ENCODE peak calls at places on chromosomes 4 and X, in six cellular contexts. Z is adipocyte; Y is GM23338; V is CD8-positive, alpha-beta T cell; N is body of pancreas; U is small intestine. G is an unnamed sample.

GRCh38 chr4:83362492-83363329 is 28.1 kb upstream of the HPSE start:
- DNase-seq in Z (peak; percentile 56), Y (peak; percentile 33), V (no peak), N (no peak), U (peak; percentile 58), G (no peak)

GRCh38 chrX:56802921-56803848 is 74.1 kb downstream of the NBDY start:
- DNase-seq in Z (peak; percentile 72), Y (peak; percentile 51), V (peak; percentile 21), N (no peak), U (no peak), G (peak; percentile 47)

GRCh38 chrX:9131066-9131465 is 97.1 kb upstream of the FAM9B start:
- DNase-seq in Z (no peak), Y (no peak), V (no peak), N (no peak), U (no peak), G (no peak)

GRCh38 chr4:181966084-181966483 is 277.1 kb upstream of the TENM3 start:
- DNase-seq in Z (peak; percentile 60), Y (no peak), V (no peak), N (no peak), U (no peak), G (no peak)

GRCh38 chrX:8946488-8947050 is 87.4 kb downstream of the FAM9B start:
- DNase-seq in Z (peak; percentile 70), Y (no peak), V (no peak), N (no peak), U (no peak), G (no peak)

GRCh38 chr4:40059362-40059761 is 2.7 kb downstream of the N4BP2 start:
- DNase-seq in Z (no peak), Y (peak; percentile 11), V (no peak), N (no peak), U (no peak), G (no peak)

GRCh38 chr4:61500883-61501282 is 300.8 kb downstream of the ADGRL3 start:
- DNase-seq in Z (no peak), Y (peak; percentile 20), V (no peak), N (no peak), U (peak; percentile 32), G (no peak)

GRCh38 chr4:147689062-147689461 is 5.1 kb upstream of the PRMT9 start:
- DNase-seq in Z (no peak), Y (no peak), V (no peak), N (no peak), U (no peak), G (no peak)

DNA sequence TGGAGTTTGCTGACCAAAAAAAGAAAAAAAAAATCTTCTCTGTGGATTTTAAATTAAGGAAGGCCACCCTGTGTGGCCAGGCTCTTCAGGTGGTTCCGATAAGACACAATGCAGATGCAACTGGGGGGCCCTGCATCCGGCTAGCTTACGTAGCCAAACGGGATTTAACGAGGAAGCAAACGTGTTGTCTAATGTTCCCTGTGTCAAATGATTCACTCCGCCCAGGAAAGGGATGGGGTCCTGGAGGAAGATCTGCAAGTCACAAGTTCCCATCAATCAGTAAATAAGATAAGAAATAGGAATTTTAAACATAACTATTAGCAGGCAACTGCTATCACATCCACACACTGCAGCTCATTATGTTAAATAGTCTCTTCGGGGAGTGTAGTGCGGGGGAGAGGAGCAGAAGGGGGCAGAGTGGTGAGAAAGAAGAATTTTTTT is 216.4 kb upstream of the GYPA start:
- DNase-seq in Z (no peak), Y (peak; percentile 57), V (no peak), N (no peak), U (no peak), G (peak; percentile 1)
- H3K27me3 ChIP-seq in Z (peaks cover 80% of the 10 kb centered on the region), Y (no peaks in the 10 kb centered on the region), V (peaks cover 2% of the 10 kb centered on the region), N (no peaks in the 10 kb centered on the region), U (no peaks in the 10 kb centered on the region), G (no peaks in the 10 kb centered on the region)

DNA sequence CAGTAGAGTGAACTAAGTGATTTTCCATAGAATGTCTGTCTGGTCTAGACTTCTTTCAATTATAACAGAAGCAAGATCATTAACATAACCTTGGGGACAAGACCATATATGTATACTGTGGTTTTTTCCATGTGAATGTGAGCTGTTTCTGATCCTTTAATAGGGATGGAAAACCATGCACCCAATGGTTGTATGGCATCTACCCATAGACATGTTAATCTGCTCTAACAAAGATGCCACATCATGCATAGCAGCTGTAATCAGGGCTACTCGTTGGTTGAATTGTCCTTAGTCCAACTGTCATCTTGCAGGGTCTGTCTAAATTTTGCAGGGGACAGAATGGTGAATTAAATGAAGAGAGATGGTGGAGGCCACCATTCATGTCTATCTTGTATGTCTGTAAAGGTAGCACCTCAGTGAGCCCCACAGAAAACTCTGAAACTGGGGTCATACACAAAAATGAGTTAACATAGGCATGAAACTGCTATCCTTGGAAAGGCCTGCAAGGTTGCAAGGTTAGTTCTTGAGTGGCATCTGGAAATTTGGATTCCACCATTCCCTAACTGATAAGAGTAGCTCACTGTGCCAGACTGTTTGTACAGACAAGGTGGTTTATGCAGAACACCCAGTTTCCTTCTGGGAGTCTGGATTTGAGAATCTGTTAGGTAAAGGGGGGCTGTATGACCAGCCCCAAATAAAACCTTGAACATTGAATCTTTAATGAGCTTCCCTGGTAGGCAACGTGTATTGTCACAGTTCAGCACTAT is 16.5 kb downstream of the THAP6 start:
- DNase-seq in Z (no peak), Y (no peak), V (no peak), N (no peak), U (no peak), G (no peak)
- H3K36me3 ChIP-seq in Z (peaks cover 70% of the 10 kb centered on the region), Y (peaks cover 29% of the 10 kb centered on the region), V (peaks cover 16% of the 10 kb centered on the region), N (peaks cover 5% of the 10 kb centered on the region), U (no peaks in the 10 kb centered on the region), G (peaks cover 8% of the 10 kb centered on the region)

GRCh38 chrX:110089656-110090404 is 86.9 kb downstream of the TMEM164 start:
- DNase-seq in Z (no peak), Y (no peak), V (no peak), N (peak; percentile 52), U (no peak), G (no peak)
- H3K4me3 ChIP-seq in Z (no peak overlapping the region), Y (no peak overlapping the region), V (no peak overlapping the region), N (no peak overlapping the region), U (no peak overlapping the region), G (no peak overlapping the region)

GRCh38 chrX:17187301-17187836 is 187.6 kb upstream of the NHS start:
- DNase-seq in Z (no peak), Y (peak; percentile 1), V (no peak), N (no peak), U (no peak), G (no peak)

DNA sequence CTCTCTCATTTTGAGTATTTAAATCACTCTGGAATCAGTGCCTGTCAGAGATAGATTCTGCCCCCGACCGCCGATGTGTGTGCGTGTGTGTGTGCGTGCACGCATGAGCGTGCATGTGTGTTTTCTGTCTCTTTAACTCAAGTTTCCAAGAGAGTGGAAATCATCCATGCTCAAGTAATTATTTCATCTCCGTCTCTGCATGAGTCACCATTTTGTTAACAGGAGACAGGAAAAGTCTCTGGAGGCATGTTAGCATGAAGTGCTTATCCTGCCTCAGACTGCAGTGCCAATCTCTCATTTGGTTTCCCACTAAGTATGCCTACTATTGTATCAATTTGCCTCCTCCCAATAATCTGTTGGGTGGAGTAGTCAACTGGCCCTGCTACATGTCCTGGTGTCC is 182.9 kb upstream of the NHS start:
- DNase-seq in Z (no peak), Y (no peak), V (no peak), N (no peak), U (no peak), G (no peak)
- H3K27me3 ChIP-seq in Z (peaks cover 6% of the 10 kb centered on the region), Y (no peaks in the 10 kb centered on the region), V (no peaks in the 10 kb centered on the region), N (no peaks in the 10 kb centered on the region), U (no peaks in the 10 kb centered on the region), G (no peaks in the 10 kb centered on the region)

GRCh38 chr4:7019367-7019766 is 23.8 kb upstream of the TADA2B start:
- DNase-seq in Z (no peak), Y (no peak), V (no peak), N (no peak), U (no peak), G (no peak)
- H3K36me3 ChIP-seq in Z (peaks cover 36% of the 10 kb centered on the region), Y (no peaks in the 10 kb centered on the region), V (peaks cover 35% of the 10 kb centered on the region), N (no peaks in the 10 kb centered on the region), U (peaks cover 14% of the 10 kb centered on the region), G (peaks cover 9% of the 10 kb centered on the region)

GRCh38 chr4:48725414-48725813 is 54.7 kb downstream of the FRYL start:
- DNase-seq in Z (no peak), Y (no peak), V (no peak), N (no peak), U (no peak), G (no peak)
- H3K4me3 ChIP-seq in Z (no peak overlapping the region), Y (no peak overlapping the region), V (no peak overlapping the region), N (no peak overlapping the region), U (no peak overlapping the region), G (no peak overlapping the region)

GRCh38 chr4:16550488-16550980 is 324.3 kb upstream of the TAPT1 start:
- DNase-seq in Z (no peak), Y (no peak), V (no peak), N (no peak), U (no peak), G (no peak)

GRCh38 chr4:16544251-16544721 is 318.0 kb upstream of the TAPT1 start:
- DNase-seq in Z (no peak), Y (no peak), V (no peak), N (peak; percentile 12), U (no peak), G (no peak)

DNA sequence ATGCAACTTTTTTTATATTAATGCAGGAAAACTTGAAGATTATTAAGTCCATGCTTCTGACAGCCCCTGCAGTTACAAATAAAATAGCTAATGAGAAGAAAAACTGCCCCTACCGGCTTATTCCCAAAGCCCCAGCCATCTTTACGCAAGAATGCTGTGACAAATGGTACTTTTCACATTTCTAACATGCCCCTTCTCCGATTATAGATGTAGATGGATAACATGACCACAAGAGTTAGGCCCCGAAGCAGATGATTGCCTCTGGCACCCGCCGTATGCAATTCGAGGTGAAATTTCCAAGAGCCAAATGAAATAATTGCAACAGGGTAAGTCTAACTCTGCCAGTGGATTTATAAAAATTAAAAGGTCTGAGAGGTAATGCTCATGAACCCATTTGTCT is 319.4 kb upstream of the TAPT1 start:
- DNase-seq in Z (no peak), Y (no peak), V (no peak), N (no peak), U (no peak), G (no peak)
- H3K27me3 ChIP-seq in Z (no peaks in the 10 kb centered on the region), Y (no peaks in the 10 kb centered on the region), V (no peaks in the 10 kb centered on the region), N (no peaks in the 10 kb centered on the region), U (no peaks in the 10 kb centered on the region), G (no peaks in the 10 kb centered on the region)

GRCh38 chrX:120517936-120518335 is 42.8 kb downstream of the CUL4B start:
- DNase-seq in Z (peak; percentile 63), Y (no peak), V (no peak), N (no peak), U (no peak), G (no peak)
- H3K36me3 ChIP-seq in Z (no peaks in the 10 kb centered on the region), Y (no peaks in the 10 kb centered on the region), V (no peaks in the 10 kb centered on the region), N (no peaks in the 10 kb centered on the region), U (no peaks in the 10 kb centered on the region), G (no peaks in the 10 kb centered on the region)

GRCh38 chrX:141142946-141143345 is 34.0 kb downstream of the LDOC1 start:
- DNase-seq in Z (no peak), Y (no peak), V (no peak), N (no peak), U (no peak), G (no peak)
- H3K4me3 ChIP-seq in Z (no peak overlapping the region), Y (no peak overlapping the region), V (no peak overlapping the region), N (no peak overlapping the region), U (no peak overlapping the region), G (no peak overlapping the region)